ENCODE peak calls at places on chromosomes 16 and 17, in six cellular contexts. R is GM12878, C is K562, B is HepG2, S is H1, G is SK-N-SH. U is an unnamed sample.

GRCh38 chr17:12403881-12404398 is 261.8 kb upstream of the MYOCD start:
- DNase-seq in R (no peak), C (no peak), S (no peak), G (no peak), B (no peak), U (no peak)

GRCh38 chr17:63151981-63152523 is 186.0 kb downstream of the TANC2 start:
- DNase-seq in B (no peak), C (no peak), S (no peak), G (no peak), R (no peak), U (no peak)

GRCh38 chr16:11621920-11622651 is 35.4 kb upstream of the LITAF start:
- DNase-seq in C (no peak), R (no peak), B (no peak), S (no peak), G (peak), U (no peak)

GRCh38 chr16:85717393-85718152 is 28.8 kb upstream of the GINS2 start:
- DNase-seq in R (no peak), B (peak), C (peak), S (no peak), G (peak), U (no peak)

GRCh38 chr16:65697061-65697460 is 575.2 kb upstream of the CDH11 start:
- DNase-seq in R (no peak), S (no peak), C (no peak), G (no peak), B (no peak), U (no peak)

GRCh38 chr16:57409870-57410585 is 5.5 kb downstream of the CCL17 start:
- DNase-seq in C (no peak), R (no peak), S (no peak), B (peak), G (no peak), U (no peak)

GRCh38 chr17:73542323-73542722 is 101.9 kb downstream of the SDK2 start:
- DNase-seq in G (no peak), R (no peak), B (no peak), C (no peak), S (no peak), U (no peak)

GRCh38 chr17:73281926-73282325 is 20.2 kb upstream of the CPSF4L start:
- DNase-seq in S (no peak), G (no peak), C (no peak), R (peak), B (no peak), U (no peak)

GRCh38 chr17:40542562-40543411 is 22.5 kb downstream of the CCR7 start:
- DNase-seq in R (no peak), G (peak), B (peak), C (no peak), S (no peak), U (no peak)

GRCh38 chr16:85428168-85428898 is 184.8 kb upstream of the GSE1 start:
- DNase-seq in G (peak), R (no peak), S (no peak), B (no peak), C (peak), U (no peak)

GRCh38 chr16:87664792-87665191 is 62.5 kb downstream of the JPH3 start:
- DNase-seq in G (no peak), S (no peak), R (no peak), C (no peak), B (no peak), U (no peak)

GRCh38 chr17:77383613-77384608 is 243.1 kb downstream of the SEC14L1 start:
- DNase-seq in G (no peak), R (no peak), S (no peak), C (no peak), B (no peak), U (no peak)

GRCh38 chr17:14940112-14940945 is 324.8 kb downstream of the PMP22 start:
- DNase-seq in G (no peak), B (no peak), S (no peak), C (no peak), R (no peak), U (no peak)

GRCh38 chr16:82111944-82112343 is 58.1 kb downstream of the MPHOSPH6 start:
- DNase-seq in G (no peak), C (no peak), B (no peak), S (no peak), R (no peak), U (no peak)

GRCh38 chr17:74353446-74354060 is 8.1 kb downstream of the BTBD17 start:
- DNase-seq in R (no peak), C (no peak), B (no peak), S (no peak), G (no peak), U (no peak)

GRCh38 chr16:88628512-88628974 is 9.8 kb upstream of the IL17C start:
- DNase-seq in G (peak), C (peak), R (no peak), B (peak), S (peak), U (no peak)

GRCh38 chr17:19002805-19003542 is 1.6 kb downstream of the FAM83G start:
- DNase-seq in B (no peak), G (no peak), R (no peak), S (no peak), C (no peak), U (no peak)

GRCh38 chr16:3519581-3519980 is 18.8 kb downstream of the CLUAP1 start:
- DNase-seq in B (no peak), G (no peak), R (no peak), C (no peak), S (no peak), U (no peak)

GRCh38 chr17:51563961-51564360 is 303.6 kb downstream of the UTP18 start:
- DNase-seq in G (no peak), S (no peak), C (no peak), B (no peak), R (no peak), U (no peak)

GRCh38 chr16:79282806-79283205 is 317.7 kb downstream of the MAF start:
- DNase-seq in G (no peak), B (no peak), R (no peak), S (no peak), C (no peak), U (no peak)

GRCh38 chr16:79276506-79276905 is 324.0 kb downstream of the MAF start:
- DNase-seq in S (no peak), R (no peak), B (no peak), G (no peak), C (no peak), U (no peak)

GRCh38 chr16:79283578-79283977 is 317.0 kb downstream of the MAF start:
- DNase-seq in B (no peak), R (no peak), S (no peak), C (no peak), G (no peak), U (no peak)

GRCh38 chr16:79274197-79274596 is 326.3 kb downstream of the MAF start:
- DNase-seq in G (no peak), C (no peak), B (no peak), R (no peak), S (no peak), U (no peak)

GRCh38 chr16:79278506-79278905 is 322.0 kb downstream of the MAF start:
- DNase-seq in G (no peak), C (no peak), S (no peak), B (no peak), R (no peak), U (no peak)
- TF ChIP-seq GABPA in G (no peak), C (no peak), S (no peak), B (no peak), R (no peak), U (no peak)

GRCh38 chr16:49776085-49776501 is 79.8 kb downstream of the ZNF423 start:
- DNase-seq in G (peak), S (no peak), B (no peak), R (no peak), C (no peak), U (no peak)

GRCh38 chr16:49773534-49774486 is 82.1 kb downstream of the ZNF423 start:
- DNase-seq in B (no peak), G (no peak), R (no peak), S (no peak), C (no peak), U (no peak)

GRCh38 chr16:49779979-49780378 is 75.9 kb downstream of the ZNF423 start:
- DNase-seq in G (no peak), C (no peak), S (no peak), B (no peak), R (no peak), U (no peak)

GRCh38 chr16:49778202-49778601 is 77.7 kb downstream of the ZNF423 start:
- DNase-seq in R (no peak), C (no peak), G (no peak), B (no peak), S (no peak), U (no peak)

DNA sequence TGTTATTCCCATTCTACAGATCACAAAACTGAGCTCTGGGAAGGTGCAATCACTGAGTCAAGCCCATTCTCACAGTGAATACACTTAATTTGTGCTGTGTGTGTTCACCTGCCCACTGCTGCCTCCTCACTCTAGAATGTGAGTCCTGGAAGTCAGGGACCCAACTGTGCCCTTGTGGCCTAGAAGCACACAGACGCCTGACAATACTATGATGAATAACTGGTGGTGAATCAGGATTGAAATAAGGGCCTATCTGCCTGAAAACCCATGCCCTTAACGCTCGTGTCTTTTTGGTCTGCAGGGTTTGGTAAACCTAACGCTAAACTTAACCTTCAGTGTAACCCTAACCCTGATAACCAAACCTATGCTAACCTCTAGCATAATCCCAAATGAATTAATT is 80.3 kb downstream of the ZNF423 start:
- DNase-seq in B (no peak), G (no peak), R (no peak), C (no peak), S (no peak), U (no peak)
- TF ChIP-seq GABPA in B (no peak), G (no peak), R (no peak), C (no peak), S (no peak), U (no peak)

DNA sequence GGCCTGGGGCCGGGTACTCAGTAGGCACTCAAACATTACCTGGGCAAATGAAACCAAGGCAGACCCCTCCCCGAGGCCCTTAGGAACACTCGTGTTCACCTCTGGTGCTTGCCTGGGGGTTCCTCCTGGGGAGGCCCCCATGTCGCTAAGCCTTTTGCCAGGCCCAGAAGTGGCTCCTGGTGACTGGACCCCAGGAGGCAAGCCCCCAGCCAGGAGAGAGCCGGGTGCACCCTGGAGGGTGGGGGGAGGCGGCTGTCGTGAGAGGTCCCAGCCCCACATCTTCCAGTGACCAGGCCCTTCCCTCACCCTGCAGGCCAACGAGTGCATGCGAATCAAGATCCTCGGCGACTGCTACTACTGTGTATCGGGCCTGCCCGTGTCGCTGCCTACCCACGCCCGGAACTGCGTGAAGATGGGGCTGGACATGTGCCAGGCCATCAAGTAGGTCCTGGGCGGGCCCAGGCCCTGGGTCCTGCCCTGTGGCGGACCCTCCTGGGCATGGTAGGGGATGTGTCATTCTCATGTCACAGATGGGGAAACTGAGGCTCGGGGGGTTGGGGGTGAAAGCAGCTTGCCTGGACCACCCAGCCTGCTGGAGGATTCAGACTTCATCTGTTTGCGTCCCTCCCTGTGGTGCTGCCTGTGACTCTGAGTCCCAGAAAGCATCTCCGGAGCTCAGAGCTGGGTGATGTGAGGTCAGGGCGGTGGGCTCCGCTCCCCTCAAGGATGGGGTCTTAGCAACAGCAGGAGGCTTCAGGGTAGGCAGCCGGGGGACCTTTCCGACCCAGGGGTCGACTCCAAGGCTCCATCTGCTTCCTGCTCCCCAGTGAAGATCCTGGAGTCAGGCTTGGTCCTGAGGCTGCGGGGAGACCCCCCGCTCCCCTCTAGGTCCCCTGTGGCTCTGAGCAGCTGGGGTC is 32.5 kb downstream of the ADCY7 start:
- DNase-seq in R (no peak), G (peak), C (no peak), S (no peak), B (no peak), U (no peak)
- TF ChIP-seq GABPA in R (no peak), G (no peak), C (no peak), S (no peak), B (no peak), U (no peak)

DNA sequence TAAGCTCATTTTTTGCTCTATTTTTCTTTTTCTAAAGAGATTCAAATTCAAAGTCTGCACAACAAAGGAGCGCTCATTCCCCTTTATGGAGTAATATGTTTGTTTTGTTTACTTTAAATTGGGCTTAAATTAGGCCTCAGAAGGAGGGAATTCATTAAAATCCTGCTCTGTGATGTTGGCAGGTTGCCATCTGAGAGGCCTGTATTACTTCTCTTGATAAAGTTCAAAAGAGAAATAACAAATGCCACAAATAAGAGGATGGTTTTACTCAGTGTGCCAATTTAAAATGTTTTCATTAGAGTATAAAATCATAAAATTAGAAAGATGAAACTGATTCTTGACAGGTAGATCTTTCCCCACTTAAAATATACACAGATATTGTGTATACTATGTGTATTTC is 54.5 kb upstream of the HLF start:
- DNase-seq in S (no peak), G (peak), C (no peak), B (no peak), R (no peak), U (no peak)
- TF ChIP-seq GABPA in S (no peak), G (no peak), C (no peak), B (no peak), R (no peak), U (no peak)

DNA sequence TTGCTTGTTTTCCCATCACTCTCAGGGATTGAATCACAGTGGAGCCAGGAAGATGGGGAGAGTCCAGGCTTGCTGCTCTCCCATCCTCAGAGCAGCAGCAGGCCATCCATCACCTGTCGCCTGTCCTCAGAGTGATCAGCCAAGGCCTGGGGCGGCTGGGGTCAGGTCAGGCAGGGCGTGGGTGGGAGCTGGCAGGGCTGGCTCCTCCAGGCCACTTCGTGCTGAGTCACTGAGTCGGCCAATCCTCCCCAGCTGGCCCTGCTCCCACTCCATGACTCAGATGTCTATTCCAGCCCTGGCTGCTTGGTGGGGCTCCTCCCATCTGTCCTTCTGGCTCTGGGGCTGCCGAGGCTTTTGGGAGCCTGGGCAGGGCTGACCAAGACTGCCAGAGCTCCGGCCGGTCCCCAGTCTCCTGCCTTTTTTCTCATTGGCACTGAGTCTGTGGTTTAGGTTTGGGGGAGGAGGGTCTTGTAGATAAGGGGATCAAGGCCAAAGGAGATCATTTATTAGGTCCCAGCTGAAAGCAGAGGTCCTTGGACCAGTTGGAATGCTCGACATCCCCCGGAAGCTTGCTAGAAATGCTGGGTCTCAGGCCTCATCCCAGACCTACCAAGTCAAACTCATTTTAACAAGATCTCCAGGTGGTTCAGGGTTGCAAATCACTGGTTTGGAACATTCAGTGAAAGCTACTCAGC is 72.7 kb downstream of the ABCC1 start:
- DNase-seq in S (no peak), R (no peak), G (peak), C (peak), B (peak), U (no peak)
- TF ChIP-seq GABPA in S (no peak), R (no peak), G (no peak), C (peak), B (no peak), U (no peak)

GRCh38 chr17:2239170-2239551 is 64.4 kb downstream of the SMG6 start:
- DNase-seq in S (no peak), R (no peak), G (no peak), B (no peak), C (no peak), U (no peak)

GRCh38 chr17:2240541-2240940 is 63.0 kb downstream of the SMG6 start:
- DNase-seq in C (no peak), B (no peak), R (no peak), G (no peak), S (no peak), U (no peak)

GRCh38 chr17:2241823-2242222 is 61.8 kb downstream of the SMG6 start:
- DNase-seq in B (no peak), C (no peak), S (no peak), R (no peak), G (no peak), U (no peak)

GRCh38 chr17:2238432-2239169 is 65.0 kb downstream of the SMG6 start:
- DNase-seq in G (no peak), R (peak), C (no peak), B (no peak), S (no peak), U (no peak)

GRCh38 chr17:2239882-2240430 is 63.6 kb downstream of the SMG6 start:
- DNase-seq in R (peak), G (no peak), B (no peak), C (no peak), S (no peak), U (no peak)
- TF ChIP-seq GABPA in R (no peak), G (no peak), B (no peak), C (no peak), S (no peak), U (no peak)